ENCODE peak calls at places on chromosome 4, in five cellular contexts. A is hepatocyte; N is CD8-positive, alpha-beta T cell; W is CD4-positive, CD25-positive, alpha-beta regulatory T cell; D is mucosa of descending colon. K is an unnamed sample.
A peak's percentile ranks its signal among the peaks of the same experiment; 100 is the strongest.

GRCh38 chr4:69485130-69485529 is 10.6 kb downstream of the UGT2B4 start:
- DNase-seq in N (no peak), W (no peak), A (no peak), D (no peak), K (no peak)

GRCh38 chr4:161629694-161630441 is 533.9 kb downstream of the FSTL5 start:
- DNase-seq in D (no peak), A (peak; percentile 7), N (no peak), W (no peak), K (no peak)

GRCh38 chr4:80196259-80197131 is 808 bp upstream of the PRDM8 start:
- DNase-seq in D (no peak), N (no peak), W (no peak), A (no peak), K (no peak)

GRCh38 chr4:101127176-101127790 is 220.0 kb downstream of the PPP3CA start:
- DNase-seq in N (no peak), D (no peak), A (no peak), W (no peak), K (no peak)

GRCh38 chr4:147042046-147042445 is 96.4 kb upstream of the TTC29 start:
- DNase-seq in W (no peak), D (no peak), A (no peak), N (no peak), K (no peak)

GRCh38 chr4:7396186-7396585 is 38.5 kb downstream of the PSAPL1 start:
- DNase-seq in D (no peak), N (no peak), A (no peak), W (no peak), K (no peak)

GRCh38 chr4:15868065-15868464 is 70.5 kb downstream of the FGFBP1 start:
- DNase-seq in N (no peak), D (no peak), A (peak; percentile 11), W (peak; percentile 8), K (no peak)

GRCh38 chr4:125140966-125141495 is 173.7 kb upstream of the FAT4 start:
- DNase-seq in A (no peak), N (no peak), D (no peak), W (no peak), K (no peak)

GRCh38 chr4:117385531-117385930 is 300.2 kb upstream of the TRAM1L1 start:
- DNase-seq in A (no peak), D (no peak), N (no peak), W (no peak), K (no peak)

GRCh38 chr4:140653718-140654515 is 85.2 kb upstream of the UCP1 start:
- DNase-seq in D (no peak), A (peak; percentile 70), N (no peak), W (no peak), K (no peak)

GRCh38 chr4:36921474-36922220 is 322.9 kb upstream of the NWD2 start:
- DNase-seq in A (no peak), D (no peak), N (no peak), W (no peak), K (no peak)

GRCh38 chr4:169337510-169337909 is 66.8 kb upstream of the SH3RF1 start:
- DNase-seq in W (no peak), N (no peak), D (no peak), A (no peak), K (no peak)

GRCh38 chr4:117085185-117085701 is at the start of gene TRAM1L1:
- DNase-seq in W (peak; percentile 1), D (peak; percentile 58), N (no peak), A (peak; percentile 90), K (peak; percentile 64)

GRCh38 chr4:8123389-8123788 is 35.2 kb downstream of the ABLIM2 start:
- DNase-seq in W (no peak), D (no peak), A (no peak), N (no peak), K (no peak)

GRCh38 chr4:52947691-52948397 is 85.7 kb downstream of the RASL11B start:
- DNase-seq in W (no peak), D (no peak), A (no peak), N (no peak), K (no peak)

GRCh38 chr4:28149762-28150161 is 1289.1 kb downstream of the STIM2 start:
- DNase-seq in A (no peak), D (no peak), W (no peak), N (no peak), K (no peak)

GRCh38 chr4:2812600-2812932 is 19.7 kb downstream of the SH3BP2 start:
- DNase-seq in D (no peak), A (no peak), W (peak; percentile 27), N (no peak), K (no peak)

GRCh38 chr4:5051692-5052423 is 578 bp downstream of the STK32B start:
- DNase-seq in N (no peak), W (no peak), D (no peak), A (no peak), K (no peak)

GRCh38 chr4:120897981-120898719 is 24.4 kb downstream of the PRDM5 start:
- DNase-seq in D (no peak), A (no peak), W (no peak), N (no peak), K (no peak)

GRCh38 chr4:176339936-176340761 is 20.4 kb downstream of the SPCS3 start:
- DNase-seq in N (no peak), A (no peak), W (no peak), D (no peak), K (no peak)

GRCh38 chr4:3477750-3478430 is 14.8 kb downstream of the DOK7 start:
- DNase-seq in D (peak; percentile 33), W (no peak), N (no peak), A (no peak), K (no peak)

GRCh38 chr4:59122626-59123025 is 2012.4 kb upstream of the IGFBP7 start:
- DNase-seq in A (no peak), N (no peak), D (no peak), W (no peak), K (no peak)

GRCh38 chr4:110793890-110794588 is 171.2 kb upstream of the PITX2 start:
- DNase-seq in N (no peak), A (peak; percentile 17), D (no peak), W (no peak), K (no peak)
- H3K4me3 ChIP-seq in N (no peak overlapping the region), A (no peak overlapping the region), D (no peak overlapping the region), W (no peak overlapping the region), K (no peak overlapping the region)

DNA sequence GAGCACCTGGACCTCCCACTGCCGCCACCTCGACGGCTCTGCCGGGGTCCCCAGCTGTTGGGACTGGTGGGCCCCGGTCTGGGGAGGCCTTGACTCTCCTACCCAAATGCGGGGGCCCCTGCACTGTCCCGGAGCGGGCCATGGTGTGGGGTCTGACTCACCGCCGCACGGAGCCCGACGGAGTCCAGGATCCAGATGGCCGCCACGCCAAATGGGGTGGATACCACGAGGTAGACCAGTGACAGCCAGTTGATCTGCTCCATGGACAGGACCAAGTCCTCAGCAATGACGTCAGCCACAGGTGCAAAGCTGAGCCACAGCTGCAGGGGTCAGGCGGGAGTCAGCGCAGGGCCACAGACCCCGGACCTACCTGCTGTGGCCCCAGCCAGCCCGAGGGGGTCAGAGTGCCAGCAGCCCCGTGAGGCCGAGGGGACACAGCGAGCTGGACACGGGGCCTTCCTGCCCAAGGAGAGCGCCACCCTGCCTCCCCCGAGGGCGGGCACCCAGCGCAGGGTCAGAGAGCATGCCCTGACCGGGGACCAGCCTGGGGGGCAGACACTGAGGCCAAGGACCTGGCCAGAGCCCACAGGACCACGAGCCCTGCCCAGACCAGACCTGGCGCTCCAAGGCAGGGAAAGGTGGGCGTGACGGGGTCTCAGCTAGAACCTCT is 2.4 kb downstream of the SLC49A3 start:
- DNase-seq in A (no peak), N (no peak), W (no peak), D (peak; percentile 66), K (no peak)
- H3K4me1 ChIP-seq in A (peaks cover 36% of the 10 kb centered on the region), N (peaks cover 11% of the 10 kb centered on the region), W (peaks cover 8% of the 10 kb centered on the region), D (peaks cover 56% of the 10 kb centered on the region), K (peaks cover 20% of the 10 kb centered on the region)

DNA sequence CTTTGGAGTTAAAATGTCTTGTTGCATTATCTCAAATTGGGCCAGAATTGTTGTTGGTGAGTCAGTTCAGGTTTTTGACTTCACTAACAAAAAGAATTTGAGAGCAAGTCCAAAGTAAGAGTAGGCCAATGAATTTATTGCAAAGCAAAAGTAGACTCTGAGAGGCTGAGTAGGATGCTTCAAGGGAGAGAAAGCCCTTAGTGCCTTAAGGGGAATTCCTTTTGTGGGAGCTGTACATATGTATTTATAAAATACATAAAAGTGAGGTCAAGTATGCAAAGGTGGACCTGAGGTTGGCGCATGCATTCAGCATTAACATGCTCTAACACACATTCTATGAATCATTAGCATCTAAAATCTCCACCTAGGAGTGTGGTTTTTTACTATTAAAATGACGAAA is 565.4 kb downstream of the GRXCR1 start:
- DNase-seq in W (no peak), A (no peak), N (no peak), D (no peak), K (no peak)
- H3K4me3 ChIP-seq in W (no peak overlapping the region), A (no peak overlapping the region), N (no peak overlapping the region), D (no peak overlapping the region), K (no peak overlapping the region)

DNA sequence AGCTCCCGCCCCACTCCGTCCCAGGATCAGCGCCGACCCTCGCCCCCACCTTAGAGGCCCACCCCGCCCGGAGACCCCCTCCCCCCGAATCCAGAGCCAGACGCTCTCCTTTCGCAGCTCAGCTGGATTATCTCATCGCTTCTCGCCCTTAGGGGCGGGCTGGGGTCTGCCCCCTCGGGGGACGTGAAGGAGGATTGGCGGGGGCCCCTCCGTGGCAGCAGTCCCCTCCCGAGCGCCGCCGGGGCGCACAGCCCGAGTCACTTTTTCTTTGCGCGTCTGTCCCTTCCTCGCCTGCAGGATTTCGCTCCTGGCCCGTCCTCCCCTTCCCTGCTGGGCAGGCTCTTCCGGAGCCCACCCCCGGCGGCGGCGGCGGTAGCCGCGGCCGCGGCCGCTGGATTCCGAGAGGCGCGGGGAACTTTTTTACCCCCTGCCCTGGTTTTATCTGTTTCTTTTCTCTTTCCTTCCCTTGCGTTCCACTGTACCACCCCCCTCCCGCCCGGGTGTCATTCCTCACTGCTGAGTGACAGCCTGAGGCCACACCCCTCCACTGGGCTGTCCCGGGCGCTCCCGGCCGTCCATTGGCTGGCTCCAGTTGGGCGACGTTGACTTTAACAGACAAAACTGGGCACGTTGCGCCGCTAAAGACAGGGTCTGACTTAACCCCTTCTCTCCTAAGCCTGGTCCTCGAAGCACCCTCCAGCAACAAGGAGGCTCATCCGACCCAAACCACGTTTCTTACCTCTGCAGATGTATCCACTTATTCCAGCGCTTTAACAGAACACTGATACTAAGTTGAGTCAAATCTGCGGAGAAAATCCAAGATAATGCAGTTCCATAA is 467 bp upstream of the NKX3-2 start:
- DNase-seq in N (no peak), D (peak; percentile 79), A (peak; percentile 77), W (peak; percentile 54), K (peak; percentile 71)
- H3K4me1 ChIP-seq in N (peaks cover 50% of the 10 kb centered on the region), D (peaks cover 30% of the 10 kb centered on the region), A (peaks cover 16% of the 10 kb centered on the region), W (peaks cover 80% of the 10 kb centered on the region), K (peaks cover 49% of the 10 kb centered on the region)